ENCODE peak calls at places on chromosomes 4 and X, in six cellular contexts. G is cardiac septum; Y is GM12878; S is CD8-positive, alpha-beta memory T cell; K is activated CD4-positive, alpha-beta T cell treated with anti-CD3 and anti-CD28 coated beads for 1 hour; L is astrocyte of the spinal cord. V is an unnamed sample.

GRCh38 chrX:23403849-23404248 is 69.2 kb downstream of the PTCHD1 start:
- DNase-seq in G (no peak), Y (no peak), S (no peak), K (no peak), L (no peak), V (no peak)

GRCh38 chrX:115562492-115562872 is 1.5 kb downstream of the PLS3 start:
- DNase-seq in G (no peak), Y (no peak), S (no peak), K (no peak), L (no peak), V (no peak)

GRCh38 chr4:6409381-6409780 is 63.0 kb downstream of the PPP2R2C start:
- DNase-seq in G (no peak), Y (no peak), S (peak), K (no peak), L (no peak), V (no peak)

GRCh38 chr4:64361399-64361740 is 47.9 kb downstream of the TECRL start:
- DNase-seq in G (no peak), Y (no peak), S (no peak), K (no peak), L (no peak), V (no peak)

GRCh38 chr4:77007358-77008230 is 58.0 kb downstream of the SEPTIN11 start:
- DNase-seq in G (no peak), Y (no peak), S (peak), K (no peak), L (peak), V (no peak)

GRCh38 chrX:29617725-29618124 is 597.6 kb upstream of the MAGEB2 start:
- DNase-seq in G (no peak), Y (no peak), S (no peak), K (no peak), L (no peak), V (no peak)

GRCh38 chrX:41167888-41168287 is 82.6 kb downstream of the USP9X start:
- DNase-seq in G (no peak), Y (no peak), S (no peak), K (no peak), L (no peak), V (no peak)

GRCh38 chr4:152894673-152895072 is 41.5 kb upstream of the FHDC1 start:
- DNase-seq in G (no peak), Y (no peak), S (no peak), K (no peak), L (peak), V (no peak)

GRCh38 chr4:118337954-118338353 is 14.8 kb downstream of the PRSS12 start:
- DNase-seq in G (no peak), Y (no peak), S (no peak), K (no peak), L (no peak), V (no peak)

GRCh38 chrX:40418413-40419195 is 162.2 kb upstream of the ATP6AP2 start:
- DNase-seq in G (peak), Y (no peak), S (no peak), K (no peak), L (peak), V (no peak)

GRCh38 chr4:76212851-76213414 is 691 bp downstream of the SCARB2 start:
- DNase-seq in G (no peak), Y (no peak), S (peak), K (peak), L (peak), V (no peak)

V was measured in GM12864.